ENCODE peak calls at places on chromosome 1, in nine cellular contexts. One of them, this sample, is unnamed.

GRCh38 chr1:247905899-247906503 is 10.6 kb downstream of the OR2W3 start:
- DNase-seq in esophagus squamous epithelium: no peak
- DNase-seq in ovary: no peak
- DNase-seq in astrocyte of the cerebellum: no peak
- DNase-seq in BJ: no peak
- DNase-seq in AG04450: no peak
- DNase-seq in right lobe of liver: no peak
- DNase-seq in GM06990: no peak
- DNase-seq in Calu3: no peak
- DNase-seq in this sample: no peak

GRCh38 chr1:178101654-178102053 is 7.8 kb downstream of the RASAL2 start:
- DNase-seq in ovary: no peak
- DNase-seq in Calu3: no peak
- DNase-seq in right lobe of liver: no peak
- DNase-seq in BJ: no peak
- DNase-seq in GM06990: no peak
- DNase-seq in esophagus squamous epithelium: no peak
- DNase-seq in AG04450: no peak
- DNase-seq in astrocyte of the cerebellum: no peak
- DNase-seq in this sample: no peak

GRCh38 chr1:5980314-5981008 is 11.8 kb downstream of the NPHP4 start:
- DNase-seq in esophagus squamous epithelium: no peak
- DNase-seq in GM06990: no peak
- DNase-seq in right lobe of liver: peak; percentile 13
- DNase-seq in Calu3: no peak
- DNase-seq in astrocyte of the cerebellum: no peak
- DNase-seq in ovary: no peak
- DNase-seq in AG04450: no peak
- DNase-seq in BJ: no peak
- DNase-seq in this sample: no peak

GRCh38 chr1:29761159-29761928 is 525.0 kb downstream of the PTPRU start:
- DNase-seq in esophagus squamous epithelium: no peak
- DNase-seq in astrocyte of the cerebellum: no peak
- DNase-seq in GM06990: no peak
- DNase-seq in Calu3: no peak
- DNase-seq in right lobe of liver: no peak
- DNase-seq in BJ: no peak
- DNase-seq in AG04450: no peak
- DNase-seq in ovary: no peak
- DNase-seq in this sample: no peak

GRCh38 chr1:160780398-160780755 is 15.6 kb upstream of the LY9 start:
- DNase-seq in esophagus squamous epithelium: no peak
- DNase-seq in ovary: no peak
- DNase-seq in astrocyte of the cerebellum: no peak
- DNase-seq in GM06990: no peak
- DNase-seq in BJ: no peak
- DNase-seq in Calu3: no peak
- DNase-seq in right lobe of liver: no peak
- DNase-seq in AG04450: no peak
- DNase-seq in this sample: no peak

GRCh38 chr1:202349263-202349928 is 897 bp downstream of the PPP1R12B start:
- DNase-seq in right lobe of liver: no peak
- DNase-seq in GM06990: no peak
- DNase-seq in ovary: no peak
- DNase-seq in AG04450: no peak
- DNase-seq in BJ: no peak
- DNase-seq in esophagus squamous epithelium: no peak
- DNase-seq in Calu3: no peak
- DNase-seq in astrocyte of the cerebellum: no peak
- DNase-seq in this sample: no peak

GRCh38 chr1:39981957-39982356 is 27.0 kb downstream of the MFSD2A start:
- DNase-seq in astrocyte of the cerebellum: peak; percentile 80
- DNase-seq in ovary: no peak
- DNase-seq in GM06990: no peak
- DNase-seq in AG04450: peak; percentile 71
- DNase-seq in esophagus squamous epithelium: no peak
- DNase-seq in BJ: peak; percentile 64
- DNase-seq in right lobe of liver: no peak
- DNase-seq in Calu3: peak; percentile 24
- DNase-seq in this sample: no peak

GRCh38 chr1:116910379-116911165 is 856 bp downstream of the PTGFRN start:
- DNase-seq in AG04450: no peak
- DNase-seq in astrocyte of the cerebellum: no peak
- DNase-seq in ovary: peak; percentile 69
- DNase-seq in BJ: no peak
- DNase-seq in Calu3: peak; percentile 38
- DNase-seq in GM06990: peak; percentile 54
- DNase-seq in right lobe of liver: peak; percentile 58
- DNase-seq in esophagus squamous epithelium: no peak
- DNase-seq in this sample: no peak

GRCh38 chr1:151259351-151259750 is 4.8 kb downstream of the PSMD4 start:
- DNase-seq in BJ: no peak
- DNase-seq in AG04450: no peak
- DNase-seq in ovary: no peak
- DNase-seq in GM06990: no peak
- DNase-seq in esophagus squamous epithelium: no peak
- DNase-seq in right lobe of liver: no peak
- DNase-seq in astrocyte of the cerebellum: no peak
- DNase-seq in Calu3: no peak
- DNase-seq in this sample: no peak

GRCh38 chr1:226882187-226882586 is 11.8 kb downstream of the PSEN2 start:
- DNase-seq in right lobe of liver: no peak
- DNase-seq in BJ: no peak
- DNase-seq in Calu3: no peak
- DNase-seq in AG04450: no peak
- DNase-seq in GM06990: no peak
- DNase-seq in esophagus squamous epithelium: no peak
- DNase-seq in astrocyte of the cerebellum: no peak
- DNase-seq in ovary: no peak
- DNase-seq in this sample: no peak

GRCh38 chr1:47853059-47853458 is 144.1 kb downstream of the TRABD2B start:
- DNase-seq in astrocyte of the cerebellum: no peak
- DNase-seq in esophagus squamous epithelium: no peak
- DNase-seq in AG04450: no peak
- DNase-seq in BJ: no peak
- DNase-seq in GM06990: no peak
- DNase-seq in Calu3: no peak
- DNase-seq in ovary: no peak
- DNase-seq in right lobe of liver: no peak
- DNase-seq in this sample: no peak

GRCh38 chr1:9253706-9254105 is 19.1 kb downstream of the H6PD start:
- DNase-seq in AG04450: no peak
- DNase-seq in right lobe of liver: no peak
- DNase-seq in astrocyte of the cerebellum: no peak
- DNase-seq in BJ: no peak
- DNase-seq in Calu3: no peak
- DNase-seq in GM06990: no peak
- DNase-seq in ovary: no peak
- DNase-seq in esophagus squamous epithelium: no peak
- DNase-seq in this sample: no peak

GRCh38 chr1:147316968-147317367 is 74.5 kb downstream of the CHD1L start:
- DNase-seq in AG04450: no peak
- DNase-seq in right lobe of liver: no peak
- DNase-seq in Calu3: no peak
- DNase-seq in esophagus squamous epithelium: no peak
- DNase-seq in astrocyte of the cerebellum: no peak
- DNase-seq in ovary: no peak
- DNase-seq in GM06990: no peak
- DNase-seq in BJ: no peak
- DNase-seq in this sample: no peak

GRCh38 chr1:241391926-241392710 is 35.1 kb upstream of the RGS7 start:
- DNase-seq in ovary: no peak
- DNase-seq in right lobe of liver: no peak
- DNase-seq in AG04450: no peak
- DNase-seq in BJ: no peak
- DNase-seq in esophagus squamous epithelium: no peak
- DNase-seq in Calu3: no peak
- DNase-seq in astrocyte of the cerebellum: no peak
- DNase-seq in GM06990: no peak
- DNase-seq in this sample: no peak

GRCh38 chr1:154460695-154461249 is 41.2 kb upstream of the TDRD10 start:
- DNase-seq in astrocyte of the cerebellum: no peak
- DNase-seq in ovary: peak; percentile 3
- DNase-seq in GM06990: no peak
- DNase-seq in esophagus squamous epithelium: no peak
- DNase-seq in Calu3: no peak
- DNase-seq in AG04450: no peak
- DNase-seq in right lobe of liver: no peak
- DNase-seq in BJ: no peak
- DNase-seq in this sample: no peak

DNA sequence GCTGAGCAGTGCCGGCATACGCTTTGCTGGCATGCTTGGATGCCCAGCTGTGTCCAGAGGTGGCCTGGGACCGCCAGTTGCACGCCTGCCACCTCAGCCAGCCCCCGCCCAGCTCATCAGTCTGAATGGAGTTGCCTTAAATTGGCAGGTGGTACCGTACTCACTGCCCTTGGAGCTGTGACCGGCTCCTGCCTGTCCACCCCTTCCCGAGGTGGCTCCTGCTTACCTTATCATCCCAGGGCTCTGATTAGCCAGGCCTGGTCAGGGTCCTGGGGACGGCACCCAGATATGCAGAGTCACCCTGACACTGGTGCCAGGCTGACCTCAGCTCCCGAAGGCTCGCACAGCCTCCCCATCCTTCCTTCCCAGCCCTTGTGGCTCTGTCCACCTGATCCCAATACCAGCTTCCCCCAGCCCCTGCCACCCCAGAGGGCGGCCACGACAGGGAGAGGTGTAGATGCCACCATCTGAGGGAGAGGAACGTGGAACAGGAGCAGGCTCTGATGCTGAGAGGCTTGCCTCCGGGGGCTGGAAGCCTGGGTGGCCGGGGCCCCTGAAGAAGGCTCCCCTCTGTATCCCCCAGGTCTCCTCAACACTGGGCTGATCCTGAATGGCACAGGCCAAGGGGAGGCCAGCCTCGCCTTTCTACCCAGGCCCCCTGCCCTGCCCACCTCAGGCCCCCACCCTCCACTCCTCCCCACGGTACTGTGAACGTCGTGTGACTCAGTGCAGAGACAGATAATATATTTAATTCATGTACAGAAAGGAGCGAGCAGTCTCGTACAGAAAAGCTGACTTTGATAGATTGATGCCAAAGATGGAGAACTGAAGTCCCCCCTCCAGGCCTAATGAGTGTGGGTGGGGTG is 27.8 kb downstream of the CDK18 start:
- DNase-seq in right lobe of liver: peak; percentile 14
- DNase-seq in BJ: no peak
- DNase-seq in Calu3: no peak
- DNase-seq in GM06990: no peak
- DNase-seq in AG04450: no peak
- DNase-seq in astrocyte of the cerebellum: no peak
- DNase-seq in ovary: no peak
- DNase-seq in esophagus squamous epithelium: no peak
- DNase-seq in this sample: no peak
- TF ChIP-seq CTCF in right lobe of liver: no peak
- TF ChIP-seq CTCF in BJ: no peak
- TF ChIP-seq CTCF in Calu3: no peak
- TF ChIP-seq CTCF in GM06990: no peak
- TF ChIP-seq CTCF in AG04450: no peak
- TF ChIP-seq CTCF in astrocyte of the cerebellum: no peak
- TF ChIP-seq CTCF in ovary: no peak
- TF ChIP-seq CTCF in esophagus squamous epithelium: no peak
- TF ChIP-seq CTCF in this sample: no peak

GRCh38 chr1:228194921-228195812 is 12.7 kb upstream of the OBSCN start:
- DNase-seq in esophagus squamous epithelium: no peak
- DNase-seq in ovary: peak; percentile 1
- DNase-seq in GM06990: no peak
- DNase-seq in right lobe of liver: no peak
- DNase-seq in astrocyte of the cerebellum: no peak
- DNase-seq in BJ: no peak
- DNase-seq in AG04450: no peak
- DNase-seq in Calu3: no peak
- DNase-seq in this sample: no peak

GRCh38 chr1:228194436-228194835 is 13.4 kb upstream of the OBSCN start:
- DNase-seq in GM06990: no peak
- DNase-seq in BJ: no peak
- DNase-seq in ovary: peak; percentile 7
- DNase-seq in Calu3: no peak
- DNase-seq in AG04450: no peak
- DNase-seq in esophagus squamous epithelium: no peak
- DNase-seq in right lobe of liver: no peak
- DNase-seq in astrocyte of the cerebellum: no peak
- DNase-seq in this sample: no peak

GRCh38 chr1:228197555-228198147 is 10.2 kb upstream of the OBSCN start:
- DNase-seq in esophagus squamous epithelium: no peak
- DNase-seq in ovary: peak; percentile 1
- DNase-seq in BJ: no peak
- DNase-seq in right lobe of liver: no peak
- DNase-seq in astrocyte of the cerebellum: no peak
- DNase-seq in Calu3: no peak
- DNase-seq in GM06990: no peak
- DNase-seq in AG04450: no peak
- DNase-seq in this sample: no peak

GRCh38 chr1:228198977-228199590 is 8.8 kb upstream of the OBSCN start:
- DNase-seq in AG04450: no peak
- DNase-seq in ovary: no peak
- DNase-seq in GM06990: no peak
- DNase-seq in right lobe of liver: no peak
- DNase-seq in Calu3: no peak
- DNase-seq in esophagus squamous epithelium: no peak
- DNase-seq in BJ: no peak
- DNase-seq in astrocyte of the cerebellum: no peak
- DNase-seq in this sample: no peak
- TF ChIP-seq CTCF in AG04450: no peak
- TF ChIP-seq CTCF in ovary: no peak
- TF ChIP-seq CTCF in GM06990: no peak
- TF ChIP-seq CTCF in right lobe of liver: no peak
- TF ChIP-seq CTCF in Calu3: no peak
- TF ChIP-seq CTCF in esophagus squamous epithelium: no peak
- TF ChIP-seq CTCF in BJ: no peak
- TF ChIP-seq CTCF in astrocyte of the cerebellum: no peak
- TF ChIP-seq CTCF in this sample: no peak

GRCh38 chr1:84973493-84974334 is 23.2 kb downstream of the MCOLN2 start:
- DNase-seq in esophagus squamous epithelium: no peak
- DNase-seq in Calu3: no peak
- DNase-seq in right lobe of liver: no peak
- DNase-seq in ovary: no peak
- DNase-seq in GM06990: peak; percentile 57
- DNase-seq in AG04450: no peak
- DNase-seq in BJ: no peak
- DNase-seq in astrocyte of the cerebellum: no peak
- DNase-seq in this sample: no peak
- TF ChIP-seq CTCF in esophagus squamous epithelium: no peak
- TF ChIP-seq CTCF in Calu3: no peak
- TF ChIP-seq CTCF in right lobe of liver: no peak
- TF ChIP-seq CTCF in ovary: no peak
- TF ChIP-seq CTCF in GM06990: peak; percentile 13
- TF ChIP-seq CTCF in AG04450: no peak
- TF ChIP-seq CTCF in BJ: no peak
- TF ChIP-seq CTCF in astrocyte of the cerebellum: no peak
- TF ChIP-seq CTCF in this sample: peak; percentile 38

DNA sequence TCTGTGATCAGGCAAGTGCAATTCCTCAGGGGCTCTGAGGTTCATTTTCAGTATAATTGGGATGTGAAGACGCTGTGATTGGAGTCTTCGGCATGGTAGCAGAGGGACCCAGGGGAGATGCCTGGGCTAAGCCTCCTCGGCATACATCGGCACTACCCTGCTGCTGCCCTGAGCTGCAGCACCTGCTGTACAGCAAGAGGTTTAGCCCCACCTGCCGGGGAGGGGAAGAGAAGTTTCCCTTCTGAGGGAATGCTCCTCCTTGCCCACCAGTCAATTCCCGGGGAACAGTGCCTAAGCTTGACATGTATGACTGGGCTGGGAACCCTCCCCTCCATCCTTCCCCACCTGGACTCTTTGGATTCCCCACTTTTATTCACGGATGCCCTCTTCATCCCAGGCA is 24.9 kb downstream of the CNIH3 start:
- DNase-seq in astrocyte of the cerebellum: no peak
- DNase-seq in right lobe of liver: no peak
- DNase-seq in ovary: no peak
- DNase-seq in BJ: no peak
- DNase-seq in GM06990: no peak
- DNase-seq in Calu3: peak; percentile 88
- DNase-seq in AG04450: no peak
- DNase-seq in esophagus squamous epithelium: no peak
- DNase-seq in this sample: no peak
- TF ChIP-seq CTCF in astrocyte of the cerebellum: peak; percentile 7
- TF ChIP-seq CTCF in right lobe of liver: no peak
- TF ChIP-seq CTCF in ovary: no peak
- TF ChIP-seq CTCF in BJ: no peak
- TF ChIP-seq CTCF in GM06990: peak; percentile 64
- TF ChIP-seq CTCF in Calu3: peak; percentile 69
- TF ChIP-seq CTCF in AG04450: no peak
- TF ChIP-seq CTCF in esophagus squamous epithelium: no peak
- TF ChIP-seq CTCF in this sample: peak; percentile 17

This sample was measured in GM13977.